ENCODE peak calls at places on chromosome 10, in eight cellular contexts. One of them, this sample, is unnamed.

GRCh38 chr10:49166804-49167628 is 21.2 kb downstream of the TMEM273 start:
- DNase-seq in activated naive CD4-positive, alpha-beta T cell treated with anti-CD3 and anti-CD28 coated beads, Interleukin-2, amount 50 U/mL, for 16 hours: no peak
- DNase-seq in neural crest cell: no peak
- DNase-seq in EL: no peak
- DNase-seq in activated T-cell treated with anti-CD3 and anti-CD28 coated beads for 1 hour: no peak
- DNase-seq in kidney tubule cell: no peak
- DNase-seq in neuronal stem cell: no peak
- DNase-seq in H7: no peak
- DNase-seq in this sample: no peak

GRCh38 chr10:95445837-95446347 is 115.3 kb downstream of the SORBS1 start:
- DNase-seq in activated naive CD4-positive, alpha-beta T cell treated with anti-CD3 and anti-CD28 coated beads, Interleukin-2, amount 50 U/mL, for 16 hours: no peak
- DNase-seq in kidney tubule cell: peak; percentile 89
- DNase-seq in H7: peak; percentile 72
- DNase-seq in neural crest cell: peak; percentile 40
- DNase-seq in EL: peak; percentile 86
- DNase-seq in neuronal stem cell: peak; percentile 40
- DNase-seq in activated T-cell treated with anti-CD3 and anti-CD28 coated beads for 1 hour: no peak
- DNase-seq in this sample: peak; percentile 68

GRCh38 chr10:89332718-89333281 is 5.0 kb downstream of the IFIT3 start:
- DNase-seq in activated naive CD4-positive, alpha-beta T cell treated with anti-CD3 and anti-CD28 coated beads, Interleukin-2, amount 50 U/mL, for 16 hours: no peak
- DNase-seq in EL: no peak
- DNase-seq in H7: no peak
- DNase-seq in neuronal stem cell: no peak
- DNase-seq in neural crest cell: no peak
- DNase-seq in kidney tubule cell: peak; percentile 56
- DNase-seq in activated T-cell treated with anti-CD3 and anti-CD28 coated beads for 1 hour: no peak
- DNase-seq in this sample: no peak

GRCh38 chr10:778626-779330 is 89.3 kb upstream of the DIP2C start:
- DNase-seq in kidney tubule cell: peak; percentile 41
- DNase-seq in activated naive CD4-positive, alpha-beta T cell treated with anti-CD3 and anti-CD28 coated beads, Interleukin-2, amount 50 U/mL, for 16 hours: no peak
- DNase-seq in H7: peak; percentile 68
- DNase-seq in activated T-cell treated with anti-CD3 and anti-CD28 coated beads for 1 hour: no peak
- DNase-seq in neuronal stem cell: no peak
- DNase-seq in neural crest cell: no peak
- DNase-seq in EL: no peak
- DNase-seq in this sample: no peak

GRCh38 chr10:30494558-30494957 is 60.6 kb downstream of the MAP3K8 start:
- DNase-seq in neural crest cell: no peak
- DNase-seq in kidney tubule cell: no peak
- DNase-seq in neuronal stem cell: no peak
- DNase-seq in EL: no peak
- DNase-seq in H7: no peak
- DNase-seq in activated naive CD4-positive, alpha-beta T cell treated with anti-CD3 and anti-CD28 coated beads, Interleukin-2, amount 50 U/mL, for 16 hours: no peak
- DNase-seq in activated T-cell treated with anti-CD3 and anti-CD28 coated beads for 1 hour: no peak
- DNase-seq in this sample: no peak

GRCh38 chr10:103618027-103618385 is 124.5 kb downstream of the NEURL1 start:
- DNase-seq in H7: no peak
- DNase-seq in activated T-cell treated with anti-CD3 and anti-CD28 coated beads for 1 hour: no peak
- DNase-seq in EL: no peak
- DNase-seq in kidney tubule cell: no peak
- DNase-seq in neural crest cell: no peak
- DNase-seq in activated naive CD4-positive, alpha-beta T cell treated with anti-CD3 and anti-CD28 coated beads, Interleukin-2, amount 50 U/mL, for 16 hours: no peak
- DNase-seq in neuronal stem cell: no peak
- DNase-seq in this sample: no peak

GRCh38 chr10:132149261-132149660 is 37.5 kb upstream of the DPYSL4 start:
- DNase-seq in activated T-cell treated with anti-CD3 and anti-CD28 coated beads for 1 hour: no peak
- DNase-seq in activated naive CD4-positive, alpha-beta T cell treated with anti-CD3 and anti-CD28 coated beads, Interleukin-2, amount 50 U/mL, for 16 hours: no peak
- DNase-seq in neural crest cell: no peak
- DNase-seq in EL: no peak
- DNase-seq in kidney tubule cell: no peak
- DNase-seq in neuronal stem cell: no peak
- DNase-seq in H7: peak; percentile 89
- DNase-seq in this sample: no peak

GRCh38 chr10:114566064-114566463 is 92.0 kb downstream of the ABLIM1 start:
- DNase-seq in kidney tubule cell: no peak
- DNase-seq in neuronal stem cell: no peak
- DNase-seq in activated naive CD4-positive, alpha-beta T cell treated with anti-CD3 and anti-CD28 coated beads, Interleukin-2, amount 50 U/mL, for 16 hours: no peak
- DNase-seq in H7: no peak
- DNase-seq in EL: no peak
- DNase-seq in activated T-cell treated with anti-CD3 and anti-CD28 coated beads for 1 hour: no peak
- DNase-seq in neural crest cell: no peak
- DNase-seq in this sample: no peak

GRCh38 chr10:112811741-112812551 is 138.1 kb upstream of the TCF7L2 start:
- DNase-seq in EL: peak; percentile 98
- DNase-seq in kidney tubule cell: peak; percentile 98
- DNase-seq in neural crest cell: no peak
- DNase-seq in H7: peak; percentile 76
- DNase-seq in activated T-cell treated with anti-CD3 and anti-CD28 coated beads for 1 hour: no peak
- DNase-seq in activated naive CD4-positive, alpha-beta T cell treated with anti-CD3 and anti-CD28 coated beads, Interleukin-2, amount 50 U/mL, for 16 hours: no peak
- DNase-seq in neuronal stem cell: no peak
- DNase-seq in this sample: peak; percentile 99

This sample was measured in HFFc6.